ENCODE peak calls at places on chromosomes 13 and 19, in eight cellular contexts. W is K562; U is CD4-positive, alpha-beta T cell; I is IMR-90; M is fibroblast of lung; O is Panc1; N is suprapubic skin; X is keratinocyte. Y is an unnamed sample.

GRCh38 chr19:7434391-7434790 is 54.4 kb downstream of the PEX11G start:
- DNase-seq in O (no peak), M (no peak), N (no peak), X (no peak), W (no peak), U (no peak), I (no peak), Y (no peak)

GRCh38 chr19:31054430-31054829 is 294.8 kb downstream of the TSHZ3 start:
- DNase-seq in W (no peak), M (peak; percentile 63), N (no peak), I (peak; percentile 83), X (no peak), U (peak; percentile 23), O (peak; percentile 17), Y (no peak)

GRCh38 chr13:51861728-51862300 is at the start of gene CCDC70:
- DNase-seq in M (peak; percentile 71), N (no peak), U (no peak), I (peak; percentile 39), X (no peak), O (no peak), W (peak; percentile 19), Y (no peak)

GRCh38 chr19:45976180-45976579 is 2.5 kb upstream of the NOVA2 start:
- DNase-seq in I (no peak), O (no peak), U (no peak), M (peak; percentile 17), X (no peak), W (peak; percentile 48), N (no peak), Y (no peak)

GRCh38 chr13:106376411-106377112 is 158.9 kb downstream of the EFNB2 start:
- DNase-seq in N (no peak), M (peak; percentile 98), I (peak; percentile 95), X (no peak), U (no peak), O (peak; percentile 61), W (no peak), Y (no peak)

GRCh38 chr13:110182461-110182860 is 124.5 kb downstream of the COL4A1 start:
- DNase-seq in X (no peak), U (no peak), W (no peak), M (no peak), N (no peak), O (no peak), I (no peak), Y (no peak)

GRCh38 chr13:20160346-20161274 is at the start of gene GJA3:
- DNase-seq in O (no peak), W (peak; percentile 67), N (no peak), U (peak; percentile 47), I (peak; percentile 39), X (no peak), M (peak; percentile 44), Y (no peak)

GRCh38 chr13:85212692-85213091 is 586.5 kb downstream of the SLITRK6 start:
- DNase-seq in I (no peak), M (no peak), W (no peak), X (no peak), O (no peak), N (no peak), U (no peak), Y (no peak)

GRCh38 chr13:97574926-97575325 is 141.0 kb downstream of the RAP2A start:
- DNase-seq in I (peak; percentile 52), U (no peak), O (peak; percentile 47), X (no peak), W (no peak), N (no peak), M (peak; percentile 7), Y (no peak)

GRCh38 chr13:64723735-64724134 is 2506.4 kb downstream of the PCDH9 start:
- DNase-seq in N (no peak), W (no peak), X (peak; percentile 25), O (peak; percentile 81), M (peak; percentile 97), U (no peak), I (peak; percentile 94), Y (no peak)

GRCh38 chr19:46296722-46297431 is at the start of gene HIF3A:
- DNase-seq in N (peak; percentile 74), O (no peak), W (peak; percentile 44), X (no peak), U (no peak), M (no peak), I (no peak), Y (peak; percentile 83)

GRCh38 chr13:78875792-78876580 is 217.0 kb upstream of the OBI1 start:
- DNase-seq in M (no peak), U (no peak), I (no peak), W (no peak), O (no peak), X (no peak), N (no peak), Y (no peak)

GRCh38 chr19:33676999-33677665 is 55.4 kb downstream of the CHST8 start:
- DNase-seq in X (no peak), O (no peak), U (no peak), M (no peak), W (no peak), I (no peak), N (peak; percentile 46), Y (no peak)

DNA sequence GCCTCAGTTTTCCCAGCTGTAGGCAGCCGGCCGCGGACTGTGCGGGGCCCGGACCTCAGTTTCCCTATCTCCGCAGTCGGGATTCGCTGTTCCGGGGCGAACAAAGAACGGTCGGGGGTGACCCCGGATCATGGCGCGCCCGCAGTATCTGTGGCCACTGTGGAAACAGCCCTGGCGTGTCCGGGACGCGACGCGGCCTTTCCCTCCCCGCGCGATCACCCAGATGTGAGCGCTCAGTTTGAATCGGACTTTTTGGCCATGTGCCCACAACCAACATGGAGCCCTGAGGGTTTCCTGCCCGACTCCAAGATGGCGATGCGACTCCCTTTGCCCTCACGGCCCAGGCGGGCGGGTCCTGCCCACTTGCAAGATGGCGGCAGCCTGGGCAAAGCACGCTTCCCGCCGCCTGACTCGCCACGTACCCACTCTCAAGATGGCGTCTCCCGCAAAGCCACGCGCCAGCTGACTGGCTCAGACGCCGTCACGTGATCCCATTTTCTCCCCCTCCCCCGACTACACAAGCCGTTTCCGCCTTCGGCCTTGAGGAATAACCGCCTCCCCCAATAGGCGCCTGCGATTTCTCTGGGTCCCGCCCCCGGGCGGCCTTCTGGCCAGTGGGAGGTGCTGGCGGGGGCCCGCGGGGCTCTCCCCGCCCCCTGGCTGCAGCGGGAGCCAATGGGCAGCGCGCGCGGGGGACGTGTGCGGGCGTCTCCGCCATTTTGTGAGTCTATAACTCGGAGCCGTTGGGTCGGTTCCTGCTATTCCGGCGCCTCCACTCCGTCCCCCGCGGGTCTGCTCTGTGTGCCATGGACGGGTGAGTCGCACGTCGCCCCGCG is at the start of gene PTBP1:
- DNase-seq in M (peak; percentile 100), W (peak; percentile 91), X (peak; percentile 100), U (peak; percentile 99), O (peak; percentile 98), N (peak; percentile 100), I (peak; percentile 100), Y (peak; percentile 95)
- TF ChIP-seq CTCF in M (no peak), W (peak; percentile 8), X (no peak), U (no peak), O (no peak), N (no peak), I (no peak), Y (no peak)

DNA sequence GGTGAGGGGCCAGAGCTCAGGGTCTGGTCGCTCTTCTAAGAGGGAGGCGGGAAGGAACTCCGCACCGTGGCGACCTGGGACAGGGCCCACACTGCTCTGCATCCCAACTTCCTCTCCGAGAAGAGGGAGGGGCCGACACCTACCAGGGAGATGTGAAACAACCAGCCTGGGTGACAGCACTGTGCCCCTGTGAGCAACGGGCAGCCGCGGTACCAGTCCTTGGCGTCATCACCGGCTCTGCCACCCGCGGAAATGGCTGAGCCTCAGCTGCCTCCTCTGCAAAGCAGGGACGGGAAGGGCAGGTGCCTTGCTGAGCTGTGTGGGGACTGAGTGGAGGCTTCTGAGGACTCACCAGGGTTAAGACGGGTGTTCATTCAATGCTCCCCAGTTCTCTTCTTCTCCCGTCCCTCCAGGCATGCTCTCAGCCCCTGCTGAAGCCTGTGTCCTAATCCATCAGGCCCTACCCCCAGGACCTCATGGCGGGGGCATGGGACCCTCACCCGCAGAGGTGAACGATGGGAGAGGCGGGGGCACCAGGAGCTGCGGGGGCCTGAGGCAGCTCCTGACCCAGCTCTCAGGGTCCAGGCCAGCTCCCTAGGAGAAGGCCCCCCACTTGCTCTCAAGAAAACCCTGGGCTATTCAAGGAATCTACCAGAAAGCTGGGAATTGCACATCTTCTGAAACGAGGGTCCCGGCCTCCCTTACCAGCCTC is 9.3 kb downstream of the ZNF787 start:
- DNase-seq in U (peak; percentile 40), O (no peak), N (peak; percentile 65), X (no peak), W (no peak), M (no peak), I (no peak), Y (no peak)
- TF ChIP-seq CTCF in U (no peak), O (no peak), N (no peak), X (no peak), W (no peak), M (no peak), I (no peak), Y (no peak)

DNA sequence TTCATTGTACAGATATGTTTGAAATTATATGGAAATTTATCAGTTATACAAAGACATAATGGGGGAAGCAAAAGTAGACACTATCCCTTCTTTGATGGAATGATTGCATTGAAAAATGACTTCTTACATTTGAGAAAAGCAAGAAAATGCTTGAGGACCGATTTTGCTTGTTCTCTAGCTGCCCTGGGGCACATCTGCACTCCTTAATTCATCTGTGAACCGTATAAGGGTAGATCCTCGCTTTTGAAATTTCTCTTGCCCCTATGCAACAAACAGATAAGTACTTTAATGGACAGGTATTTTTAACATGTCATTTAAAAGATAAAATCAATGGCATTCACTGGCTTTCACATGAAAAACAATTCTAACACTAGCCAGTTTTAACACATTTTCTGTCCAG is 13.5 kb upstream of the MLNR start:
- DNase-seq in U (no peak), I (no peak), W (no peak), N (no peak), M (no peak), O (no peak), X (no peak), Y (no peak)
- TF ChIP-seq CTCF in U (no peak), I (no peak), W (no peak), N (no peak), M (no peak), O (no peak), X (no peak), Y (no peak)

DNA sequence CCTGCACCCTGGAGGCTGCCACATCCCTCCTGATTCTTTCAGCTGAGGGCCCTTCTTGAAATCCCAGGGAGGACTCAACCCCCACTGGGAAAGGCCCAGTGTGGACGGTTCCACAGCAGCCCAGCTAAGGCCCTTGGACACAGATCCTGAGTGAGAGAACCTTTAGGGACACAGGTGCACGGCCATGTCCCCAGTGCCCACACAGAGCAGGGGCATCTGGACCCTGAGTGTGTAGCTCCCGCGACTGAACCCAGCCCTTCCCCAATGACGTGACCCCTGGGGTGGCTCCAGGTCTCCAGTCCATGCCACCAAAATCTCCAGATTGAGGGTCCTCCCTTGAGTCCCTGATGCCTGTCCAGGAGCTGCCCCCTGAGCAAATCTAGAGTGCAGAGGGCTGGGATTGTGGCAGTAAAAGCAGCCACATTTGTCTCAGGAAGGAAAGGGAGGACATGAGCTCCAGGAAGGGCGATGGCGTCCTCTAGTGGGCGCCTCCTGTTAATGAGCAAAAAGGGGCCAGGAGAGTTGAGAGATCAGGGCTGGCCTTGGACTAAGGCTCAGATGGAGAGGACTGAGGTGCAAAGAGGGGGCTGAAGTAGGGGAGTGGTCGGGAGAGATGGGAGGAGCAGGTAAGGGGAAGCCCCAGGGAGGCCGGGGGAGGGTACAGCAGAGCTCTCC is 6.9 kb upstream of the CEACAM5 start:
- DNase-seq in U (no peak), O (no peak), W (peak; percentile 27), M (no peak), X (no peak), I (no peak), N (no peak), Y (no peak)
- TF ChIP-seq CTCF in U (no peak), O (peak; percentile 65), W (peak; percentile 74), M (no peak), X (peak; percentile 23), I (no peak), N (no peak), Y (no peak)

Y was measured in D721Med.